ENCODE peak calls at places on chromosome 11, in six cellular contexts. Q, B, I, P, J and L are unnamed samples.

GRCh38 chr11:26649884-26650283 is 72.0 kb downstream of the SLC5A12 start:
- DNase-seq in Q (peak; percentile 12), B (peak; percentile 34), I (peak; percentile 86), P (no peak), J (peak; percentile 83), L (peak; percentile 65)

GRCh38 chr11:32426192-32426591 is 9.1 kb downstream of the WT1 start:
- DNase-seq in Q (no peak), B (no peak), I (no peak), P (no peak), J (no peak), L (no peak)

GRCh38 chr11:61814242-61814957 is 2.4 kb downstream of the FADS1 start:
- DNase-seq in Q (peak; percentile 44), B (no peak), I (peak; percentile 45), P (no peak), J (no peak), L (no peak)

GRCh38 chr11:108664241-108664640 is 628 bp upstream of the DDX10 start:
- DNase-seq in Q (peak; percentile 19), B (no peak), I (no peak), P (no peak), J (no peak), L (no peak)

GRCh38 chr11:99423435-99423983 is 402.8 kb downstream of the CNTN5 start:
- DNase-seq in Q (no peak), B (no peak), I (no peak), P (no peak), J (no peak), L (no peak)

GRCh38 chr11:92852203-92852602 is 117.2 kb upstream of the MTNR1B start:
- DNase-seq in Q (no peak), B (no peak), I (no peak), P (no peak), J (no peak), L (no peak)

GRCh38 chr11:122398167-122398566 is 257.4 kb upstream of the UBASH3B start:
- DNase-seq in Q (no peak), B (peak; percentile 47), I (peak; percentile 12), P (peak; percentile 9), J (no peak), L (no peak)

GRCh38 chr11:1557904-1558831 is 13.9 kb downstream of the DUSP8 start:
- DNase-seq in Q (peak; percentile 83), B (peak; percentile 25), I (peak; percentile 50), P (no peak), J (no peak), L (no peak)

GRCh38 chr11:2589538-2589934 is 110.3 kb downstream of the KCNQ1OT1 start:
- DNase-seq in Q (no peak), B (no peak), I (no peak), P (no peak), J (no peak), L (no peak)

GRCh38 chr11:93444671-93445073 is 98.5 kb downstream of the SMCO4 start:
- DNase-seq in Q (no peak), B (no peak), I (peak; percentile 19), P (no peak), J (no peak), L (peak; percentile 42)

GRCh38 chr11:9384535-9385287 is at the start of gene IPO7:
- DNase-seq in Q (peak; percentile 87), B (peak; percentile 57), I (peak; percentile 90), P (peak; percentile 90), J (peak; percentile 96), L (peak; percentile 89)

GRCh38 chr11:35682230-35683195 is 19.9 kb downstream of the TRIM44 start:
- DNase-seq in Q (no peak), B (no peak), I (peak; percentile 40), P (no peak), J (no peak), L (no peak)

GRCh38 chr11:117961896-117962295 is 24.3 kb upstream of the IL10RA start:
- DNase-seq in Q (no peak), B (no peak), I (no peak), P (no peak), J (no peak), L (no peak)

GRCh38 chr11:117960406-117960805 is 25.8 kb upstream of the IL10RA start:
- DNase-seq in Q (no peak), B (no peak), I (no peak), P (no peak), J (no peak), L (no peak)

GRCh38 chr11:117958949-117959348 is 27.2 kb upstream of the IL10RA start:
- DNase-seq in Q (no peak), B (no peak), I (no peak), P (no peak), J (no peak), L (no peak)

DNA sequence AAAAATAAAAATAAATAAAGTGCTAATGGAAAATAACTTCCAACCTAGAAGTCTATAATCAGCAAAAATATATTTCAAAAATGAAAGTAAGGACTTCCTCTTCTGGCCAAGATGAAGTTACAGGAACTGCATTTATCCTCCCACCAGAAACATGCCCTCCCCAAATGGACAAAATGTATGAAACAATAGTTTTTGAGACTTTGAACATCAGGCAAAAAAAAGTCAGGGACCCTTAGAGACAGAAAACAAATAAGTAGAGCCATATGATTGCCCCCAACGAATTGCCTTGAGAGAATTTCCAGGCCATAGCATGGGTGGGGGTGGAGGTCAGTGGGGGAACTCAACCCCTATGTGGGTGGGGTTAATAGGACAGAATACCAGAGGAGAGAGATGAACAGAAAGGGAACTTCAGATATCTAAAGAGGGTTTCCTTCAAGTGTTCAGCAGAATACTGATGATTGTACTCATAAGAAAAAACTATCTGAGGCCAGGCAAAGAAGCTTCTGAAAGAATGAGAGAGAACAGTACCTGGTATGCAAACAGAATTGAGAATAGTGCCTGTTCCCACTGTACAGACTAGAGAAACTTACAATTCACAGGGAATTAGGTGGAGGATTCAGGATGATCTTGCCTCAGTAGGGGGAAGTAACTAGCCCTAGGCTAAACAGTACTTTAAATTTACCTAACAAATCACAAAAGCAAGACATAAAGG is 26.6 kb upstream of the IL10RA start:
- DNase-seq in Q (no peak), B (no peak), I (no peak), P (no peak), J (no peak), L (no peak)
- H3K4me3 ChIP-seq in Q (no peak overlapping the region), B (no peak overlapping the region), I (no peak overlapping the region), P (no peak overlapping the region), J (no peak overlapping the region), L (no peak overlapping the region)

GRCh38 chr11:67271212-67271547 is 4.9 kb downstream of the GRK2 start:
- DNase-seq in Q (no peak), B (no peak), I (no peak), P (no peak), J (no peak), L (no peak)

GRCh38 chr11:67271548-67272284 is 5.4 kb downstream of the GRK2 start:
- DNase-seq in Q (peak; percentile 14), B (no peak), I (no peak), P (no peak), J (peak; percentile 60), L (no peak)

GRCh38 chr11:67270256-67271211 is 4.3 kb downstream of the GRK2 start:
- DNase-seq in Q (peak; percentile 25), B (no peak), I (no peak), P (no peak), J (peak; percentile 70), L (no peak)

GRCh38 chr11:67273260-67273990 is 7.2 kb downstream of the GRK2 start:
- DNase-seq in Q (peak; percentile 14), B (no peak), I (no peak), P (no peak), J (peak; percentile 51), L (no peak)

DNA sequence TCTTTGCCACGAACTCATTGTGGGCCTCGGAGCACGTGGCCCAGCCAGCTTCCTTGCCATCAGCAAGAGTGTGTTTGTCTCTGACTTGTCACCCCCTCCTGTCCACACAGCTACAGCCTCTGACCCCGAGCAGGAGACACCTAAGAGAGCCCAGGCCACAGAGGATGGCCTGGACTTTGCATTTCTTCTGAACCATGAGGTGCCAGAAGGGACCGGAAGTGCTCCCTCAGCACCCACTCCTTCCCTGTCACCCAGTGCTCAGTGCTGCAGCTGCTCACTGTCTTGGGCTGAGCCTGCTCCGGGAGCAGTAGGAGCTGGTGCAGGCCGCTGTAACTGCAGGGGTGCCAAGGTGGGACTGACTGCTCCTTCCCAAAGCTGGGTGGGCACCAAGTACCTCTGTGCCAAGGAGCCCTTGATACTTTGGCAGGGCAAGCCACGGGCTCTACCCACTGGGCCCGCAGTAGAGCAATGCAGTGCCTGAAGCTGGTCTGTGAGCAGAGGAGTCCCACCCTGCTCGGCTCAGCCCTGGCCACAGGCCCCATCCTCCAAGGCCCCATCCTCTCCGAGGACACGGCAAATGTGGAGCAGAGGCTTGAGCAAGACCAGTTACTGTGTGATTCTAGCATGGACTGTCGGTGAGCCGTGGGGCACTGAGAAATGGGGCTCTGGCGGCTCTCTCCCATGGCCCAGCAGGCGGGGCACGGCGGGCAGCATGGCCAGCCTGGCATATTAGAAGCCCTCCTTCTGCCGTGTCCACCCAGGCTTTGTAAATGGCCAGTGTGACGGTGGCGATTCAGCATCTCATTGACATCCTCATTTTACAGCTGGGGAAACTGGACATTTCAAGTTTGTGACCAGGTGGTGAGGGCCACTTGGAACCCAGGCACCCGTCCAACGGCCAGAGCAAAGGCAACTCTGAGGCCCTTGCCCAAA is 6.3 kb downstream of the GRK2 start:
- DNase-seq in Q (peak; percentile 16), B (no peak), I (no peak), P (no peak), J (peak; percentile 62), L (no peak)
- H3K4me3 ChIP-seq in Q (no peak overlapping the region), B (no peak overlapping the region), I (no peak overlapping the region), P (peak overlapping the region; percentile 32), J (no peak overlapping the region), L (peak overlapping the region; percentile 44)

DNA sequence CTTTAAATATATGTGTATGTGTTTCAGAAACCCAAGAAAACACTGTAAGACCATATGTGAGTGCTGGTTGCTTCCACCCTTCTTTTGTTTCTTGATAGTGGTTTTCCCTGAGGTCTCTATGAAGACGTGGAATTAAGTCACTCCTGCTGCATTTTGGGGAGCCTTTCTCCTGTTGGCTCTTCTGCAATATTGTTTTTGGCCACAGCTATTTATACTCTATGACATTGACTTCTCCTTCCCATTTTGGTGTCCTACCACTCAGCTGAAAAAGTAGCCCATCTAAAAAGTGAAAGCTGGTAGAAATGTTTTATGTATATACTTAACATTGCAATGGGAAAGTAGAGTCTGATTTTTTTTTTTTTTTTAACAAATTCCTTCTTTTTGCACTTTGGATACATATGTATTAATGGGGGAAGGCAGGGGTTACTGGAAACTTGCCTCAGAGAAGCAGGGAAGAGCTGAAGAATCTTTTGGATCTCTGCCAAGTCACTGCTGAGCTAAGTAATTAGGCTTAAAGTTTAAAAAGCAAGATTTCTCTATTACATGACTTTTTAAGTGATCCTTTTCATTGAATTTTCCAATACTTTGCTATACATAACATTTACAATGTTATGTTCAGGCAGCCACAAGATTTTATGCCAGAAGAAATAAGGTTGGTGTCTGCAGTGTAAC is 1.8 kb downstream of the TTC17 start:
- DNase-seq in Q (no peak), B (no peak), I (peak; percentile 51), P (no peak), J (no peak), L (no peak)
- H3K4me3 ChIP-seq in Q (no peak overlapping the region), B (no peak overlapping the region), I (peak overlapping the region; percentile 75), P (peak overlapping the region; percentile 94), J (no peak overlapping the region), L (peak overlapping the region; percentile 93)

DNA sequence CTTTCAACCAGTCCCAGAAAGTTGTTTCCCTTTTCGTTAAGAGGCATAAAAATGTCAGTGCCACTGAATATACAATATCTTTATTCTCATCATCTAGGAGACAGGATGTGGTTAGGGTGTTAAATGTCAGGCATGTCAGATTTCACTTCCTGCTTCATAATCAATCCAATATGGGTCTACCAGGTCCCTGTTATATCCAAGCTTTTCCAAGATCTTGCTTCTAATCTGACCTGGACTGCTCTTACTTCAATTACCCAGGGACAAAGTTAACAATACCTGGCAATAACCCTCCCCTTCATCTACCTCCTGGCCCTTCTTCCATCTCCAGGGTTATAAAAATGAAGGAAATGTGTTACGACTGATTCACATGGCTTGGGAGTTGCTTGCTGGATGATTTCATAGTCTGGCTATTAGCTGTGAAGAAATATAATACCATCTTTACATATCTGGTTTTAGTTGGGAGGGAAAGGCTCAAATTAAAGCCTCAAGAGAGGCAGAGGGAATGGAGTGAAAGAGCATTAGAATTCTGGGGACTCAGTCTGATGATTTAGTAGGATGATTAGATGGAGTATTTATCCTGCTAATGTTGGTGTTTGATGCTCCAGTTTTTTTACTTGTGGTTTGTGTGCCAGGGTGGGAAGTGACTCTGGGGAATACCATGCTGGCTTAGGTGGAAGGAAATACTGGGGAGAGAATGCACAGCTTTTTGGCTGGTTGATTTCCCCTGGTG is 534.3 kb downstream of the ETS1 start:
- DNase-seq in Q (no peak), B (peak; percentile 51), I (peak; percentile 76), P (no peak), J (no peak), L (peak; percentile 73)
- H3K4me3 ChIP-seq in Q (no peak overlapping the region), B (no peak overlapping the region), I (no peak overlapping the region), P (no peak overlapping the region), J (no peak overlapping the region), L (no peak overlapping the region)